ENCODE peak calls at places on chromosomes 11 and 22, in four cellular contexts. X is stimulated activated CD4-positive, alpha-beta T cell treated with anti-CD3 and anti-CD28 coated beads, Interleukin-4, amount 100 ng/mL, for 4 hours; K is HL-60; D is tibial nerve. E is an unnamed sample.

GRCh38 chr11:110704210-110704864 is 7.9 kb downstream of the ARHGAP20 start:
- DNase-seq in X (no peak), K (no peak), D (no peak), E (no peak)

GRCh38 chr11:93648168-93648567 is 13.3 kb upstream of the CEP295 start:
- DNase-seq in X (no peak), K (no peak), D (no peak), E (no peak)

GRCh38 chr11:44005956-44006355 is 41.8 kb upstream of the ACCSL start:
- DNase-seq in X (no peak), K (no peak), D (no peak), E (no peak)

GRCh38 chr22:20550851-20551744 is 43.7 kb downstream of the MED15 start:
- DNase-seq in X (peak; percentile 50), K (no peak), D (no peak), E (peak; percentile 58)

GRCh38 chr22:23836281-23836680 is 2.5 kb downstream of the DERL3 start:
- DNase-seq in X (no peak), K (no peak), D (no peak), E (no peak)

GRCh38 chr11:1964955-1965354 is 17.8 kb downstream of the MRPL23 start:
- DNase-seq in X (no peak), K (no peak), D (no peak), E (no peak)

GRCh38 chr11:44437122-44437521 is 127.2 kb upstream of the ALX4 start:
- DNase-seq in X (no peak), K (no peak), D (no peak), E (no peak)

GRCh38 chr22:49999063-49999900 is 13.3 kb downstream of the IL17REL start:
- DNase-seq in X (no peak), K (no peak), D (no peak), E (peak; percentile 84)

GRCh38 chr22:20080445-20080775 is 369 bp downstream of the DGCR8 start:
- DNase-seq in X (peak; percentile 71), K (no peak), D (no peak), E (peak; percentile 95)

GRCh38 chr11:76229690-76230240 is 23.5 kb upstream of the WNT11 start:
- DNase-seq in X (no peak), K (no peak), D (no peak), E (no peak)

GRCh38 chr22:47029244-47030001 is 267.0 kb downstream of the TBC1D22A start:
- DNase-seq in X (no peak), K (no peak), D (no peak), E (no peak)

GRCh38 chr11:87454246-87454645 is 416.5 kb downstream of the TMEM135 start:
- DNase-seq in X (no peak), K (no peak), D (no peak), E (no peak)

GRCh38 chr11:76210920-76211851 is 4.9 kb upstream of the WNT11 start:
- DNase-seq in X (no peak), K (no peak), D (no peak), E (no peak)

GRCh38 chr11:29119116-29119515 is 897.7 kb downstream of the KCNA4 start:
- DNase-seq in X (no peak), K (no peak), D (no peak), E (no peak)

GRCh38 chr22:31227186-31227585 is 15.1 kb downstream of the LIMK2 start:
- DNase-seq in X (no peak), K (no peak), D (no peak), E (no peak)

GRCh38 chr11:28476053-28476452 is 367.9 kb downstream of the METTL15 start:
- DNase-seq in X (no peak), K (no peak), D (no peak), E (no peak)

GRCh38 chr11:110430267-110431211 is 791 bp downstream of the FDX1 start:
- DNase-seq in X (no peak), K (no peak), D (no peak), E (peak; percentile 49)

GRCh38 chr11:124315052-124315451 is 1.3 kb upstream of the OR8D1 start:
- DNase-seq in X (no peak), K (no peak), D (no peak), E (no peak)

GRCh38 chr11:86800076-86800955 is at the start of gene PRSS23:
- DNase-seq in X (peak; percentile 36), K (no peak), D (peak; percentile 34), E (peak; percentile 94)

GRCh38 chr22:22769434-22770279 is 118.0 kb upstream of the IGLL5 start:
- DNase-seq in X (no peak), K (no peak), D (no peak), E (no peak)

GRCh38 chr22:46052801-46053562 is 76.0 kb upstream of the WNT7B start:
- DNase-seq in X (no peak), K (no peak), D (peak; percentile 20), E (no peak)

GRCh38 chr11:66639066-66639813 is 737 bp downstream of the RBM4 start:
- DNase-seq in X (no peak), K (no peak), D (no peak), E (no peak)

GRCh38 chr11:113026778-113027177 is 65.6 kb downstream of the NCAM1 start:
- DNase-seq in X (no peak), K (no peak), D (no peak), E (no peak)

GRCh38 chr22:46823248-46823647 is 60.8 kb downstream of the TBC1D22A start:
- DNase-seq in X (no peak), K (no peak), D (no peak), E (no peak)

GRCh38 chr11:104078995-104079394 is 42.6 kb downstream of the DDI1 start:
- DNase-seq in X (no peak), K (no peak), D (no peak), E (no peak)

GRCh38 chr11:121613724-121614123 is 161.0 kb upstream of the SORL1-AS1 start:
- DNase-seq in X (no peak), K (no peak), D (no peak), E (no peak)

GRCh38 chr11:113675003-113675471 is 31.1 kb downstream of the TMPRSS5 start:
- DNase-seq in X (no peak), K (no peak), D (no peak), E (no peak)

GRCh38 chr11:133516845-133517244 is 15.5 kb downstream of the OPCML start:
- DNase-seq in X (no peak), K (no peak), D (no peak), E (no peak)

GRCh38 chr11:76266269-76266668 is 60.0 kb upstream of the WNT11 start:
- DNase-seq in X (no peak), K (no peak), D (no peak), E (no peak)

GRCh38 chr22:46674367-46674781 is 54.2 kb downstream of the GRAMD4 start:
- DNase-seq in X (peak; percentile 92), K (peak; percentile 32), D (no peak), E (peak; percentile 58)

GRCh38 chr11:43555811-43556210 is 124.7 kb upstream of the HSD17B12 start:
- DNase-seq in X (no peak), K (no peak), D (no peak), E (no peak)

GRCh38 chr11:75532200-75532972 is 6.6 kb upstream of the GDPD5 start:
- DNase-seq in X (peak; percentile 72), K (peak; percentile 56), D (peak; percentile 68), E (peak; percentile 81)

GRCh38 chr11:103433380-103433779 is 324.2 kb downstream of the DYNC2H1 start:
- DNase-seq in X (no peak), K (no peak), D (no peak), E (no peak)

GRCh38 chr11:116578971-116579687 is 193.7 kb downstream of the BUD13 start:
- DNase-seq in X (no peak), K (no peak), D (no peak), E (no peak)

GRCh38 chr22:19522190-19522880 is 1.9 kb downstream of the CLDN5 start:
- DNase-seq in X (no peak), K (no peak), D (no peak), E (no peak)

GRCh38 chr11:102849319-102849718 is 5.9 kb upstream of the MMP3 start:
- DNase-seq in X (no peak), K (no peak), D (no peak), E (no peak)

GRCh38 chr22:50641696-50642607 is 14.0 kb upstream of the ARSA start:
- DNase-seq in X (no peak), K (no peak), D (no peak), E (peak; percentile 38)

GRCh38 chr22:40014661-40015255 is 20.0 kb downstream of the FAM83F start:
- DNase-seq in X (no peak), K (no peak), D (no peak), E (no peak)

GRCh38 chr11:4809246-4809645 is 5.1 kb upstream of the OR52R1 start:
- DNase-seq in X (no peak), K (no peak), D (no peak), E (no peak)

E was measured in upper lobe of left lung.